ENCODE peak calls at places on chromosomes 1 and 21, in nine cellular contexts. One of them, this sample, is unnamed.

GRCh38 chr1:163060343-163061007 is 8.7 kb upstream of the RGS4 start:
- DNase-seq in retinal pigment epithelial cell: no peak
- DNase-seq in NCI-H1105: no peak
- DNase-seq in activated CD4-positive, alpha-beta T cell treated with anti-CD3 and anti-CD28 coated beads, Interleukin-2, amount 10 ng/mL, durations not matched to agents 7 days and 5 days: no peak
- DNase-seq in tibial nerve: no peak
- DNase-seq in CD4-positive, CD25-positive, alpha-beta regulatory T cell: no peak
- DNase-seq in substantia nigra: no peak
- DNase-seq in iPS DF 19.7: no peak
- DNase-seq in activated naive CD8-positive, alpha-beta T cell treated with anti-CD3 and anti-CD28 coated beads for 36 hours: no peak
- DNase-seq in this sample: no peak

GRCh38 chr1:87867631-87868030 is 539.0 kb downstream of the LMO4 start:
- DNase-seq in retinal pigment epithelial cell: no peak
- DNase-seq in NCI-H1105: no peak
- DNase-seq in activated CD4-positive, alpha-beta T cell treated with anti-CD3 and anti-CD28 coated beads, Interleukin-2, amount 10 ng/mL, durations not matched to agents 7 days and 5 days: no peak
- DNase-seq in tibial nerve: no peak
- DNase-seq in CD4-positive, CD25-positive, alpha-beta regulatory T cell: no peak
- DNase-seq in substantia nigra: no peak
- DNase-seq in iPS DF 19.7: no peak
- DNase-seq in activated naive CD8-positive, alpha-beta T cell treated with anti-CD3 and anti-CD28 coated beads for 36 hours: no peak
- DNase-seq in this sample: no peak

GRCh38 chr1:207458409-207458808 is 4.3 kb downstream of the CR2 start:
- DNase-seq in retinal pigment epithelial cell: no peak
- DNase-seq in NCI-H1105: no peak
- DNase-seq in activated CD4-positive, alpha-beta T cell treated with anti-CD3 and anti-CD28 coated beads, Interleukin-2, amount 10 ng/mL, durations not matched to agents 7 days and 5 days: no peak
- DNase-seq in tibial nerve: no peak
- DNase-seq in CD4-positive, CD25-positive, alpha-beta regulatory T cell: no peak
- DNase-seq in substantia nigra: no peak
- DNase-seq in iPS DF 19.7: no peak
- DNase-seq in activated naive CD8-positive, alpha-beta T cell treated with anti-CD3 and anti-CD28 coated beads for 36 hours: no peak
- DNase-seq in this sample: no peak

GRCh38 chr1:204627436-204627835 is 58.1 kb downstream of the LRRN2 start:
- DNase-seq in retinal pigment epithelial cell: no peak
- DNase-seq in NCI-H1105: no peak
- DNase-seq in activated CD4-positive, alpha-beta T cell treated with anti-CD3 and anti-CD28 coated beads, Interleukin-2, amount 10 ng/mL, durations not matched to agents 7 days and 5 days: no peak
- DNase-seq in tibial nerve: no peak
- DNase-seq in CD4-positive, CD25-positive, alpha-beta regulatory T cell: no peak
- DNase-seq in substantia nigra: no peak
- DNase-seq in iPS DF 19.7: no peak
- DNase-seq in activated naive CD8-positive, alpha-beta T cell treated with anti-CD3 and anti-CD28 coated beads for 36 hours: no peak
- DNase-seq in this sample: no peak

GRCh38 chr21:36235058-36235582 is 78.5 kb downstream of the DOP1B start:
- DNase-seq in retinal pigment epithelial cell: peak
- DNase-seq in NCI-H1105: no peak
- DNase-seq in activated CD4-positive, alpha-beta T cell treated with anti-CD3 and anti-CD28 coated beads, Interleukin-2, amount 10 ng/mL, durations not matched to agents 7 days and 5 days: no peak
- DNase-seq in tibial nerve: no peak
- DNase-seq in CD4-positive, CD25-positive, alpha-beta regulatory T cell: no peak
- DNase-seq in substantia nigra: no peak
- DNase-seq in iPS DF 19.7: no peak
- DNase-seq in activated naive CD8-positive, alpha-beta T cell treated with anti-CD3 and anti-CD28 coated beads for 36 hours: no peak
- DNase-seq in this sample: no peak

GRCh38 chr1:8075511-8076051 is 49.5 kb upstream of the ERRFI1 start:
- DNase-seq in retinal pigment epithelial cell: no peak
- DNase-seq in NCI-H1105: no peak
- DNase-seq in activated CD4-positive, alpha-beta T cell treated with anti-CD3 and anti-CD28 coated beads, Interleukin-2, amount 10 ng/mL, durations not matched to agents 7 days and 5 days: no peak
- DNase-seq in tibial nerve: no peak
- DNase-seq in CD4-positive, CD25-positive, alpha-beta regulatory T cell: no peak
- DNase-seq in substantia nigra: no peak
- DNase-seq in iPS DF 19.7: no peak
- DNase-seq in activated naive CD8-positive, alpha-beta T cell treated with anti-CD3 and anti-CD28 coated beads for 36 hours: no peak
- DNase-seq in this sample: no peak

GRCh38 chr21:44439211-44439600 is 16.1 kb upstream of the LRRC3 start:
- DNase-seq in retinal pigment epithelial cell: no peak
- DNase-seq in NCI-H1105: no peak
- DNase-seq in activated CD4-positive, alpha-beta T cell treated with anti-CD3 and anti-CD28 coated beads, Interleukin-2, amount 10 ng/mL, durations not matched to agents 7 days and 5 days: no peak
- DNase-seq in tibial nerve: no peak
- DNase-seq in CD4-positive, CD25-positive, alpha-beta regulatory T cell: no peak
- DNase-seq in substantia nigra: no peak
- DNase-seq in iPS DF 19.7: no peak
- DNase-seq in activated naive CD8-positive, alpha-beta T cell treated with anti-CD3 and anti-CD28 coated beads for 36 hours: no peak
- DNase-seq in this sample: no peak

GRCh38 chr1:200150721-200151120 is 123.2 kb downstream of the NR5A2 start:
- DNase-seq in retinal pigment epithelial cell: peak
- DNase-seq in NCI-H1105: no peak
- DNase-seq in activated CD4-positive, alpha-beta T cell treated with anti-CD3 and anti-CD28 coated beads, Interleukin-2, amount 10 ng/mL, durations not matched to agents 7 days and 5 days: no peak
- DNase-seq in tibial nerve: no peak
- DNase-seq in CD4-positive, CD25-positive, alpha-beta regulatory T cell: no peak
- DNase-seq in substantia nigra: no peak
- DNase-seq in iPS DF 19.7: no peak
- DNase-seq in activated naive CD8-positive, alpha-beta T cell treated with anti-CD3 and anti-CD28 coated beads for 36 hours: peak
- DNase-seq in this sample: peak

GRCh38 chr1:170808229-170808870 is 127.0 kb upstream of the MROH9 start:
- DNase-seq in retinal pigment epithelial cell: no peak
- DNase-seq in NCI-H1105: no peak
- DNase-seq in activated CD4-positive, alpha-beta T cell treated with anti-CD3 and anti-CD28 coated beads, Interleukin-2, amount 10 ng/mL, durations not matched to agents 7 days and 5 days: no peak
- DNase-seq in tibial nerve: no peak
- DNase-seq in CD4-positive, CD25-positive, alpha-beta regulatory T cell: no peak
- DNase-seq in substantia nigra: no peak
- DNase-seq in iPS DF 19.7: no peak
- DNase-seq in activated naive CD8-positive, alpha-beta T cell treated with anti-CD3 and anti-CD28 coated beads for 36 hours: no peak
- DNase-seq in this sample: no peak

GRCh38 chr21:27173052-27173451 is 206.2 kb upstream of the ADAMTS5 start:
- DNase-seq in retinal pigment epithelial cell: no peak
- DNase-seq in NCI-H1105: no peak
- DNase-seq in activated CD4-positive, alpha-beta T cell treated with anti-CD3 and anti-CD28 coated beads, Interleukin-2, amount 10 ng/mL, durations not matched to agents 7 days and 5 days: no peak
- DNase-seq in tibial nerve: no peak
- DNase-seq in CD4-positive, CD25-positive, alpha-beta regulatory T cell: no peak
- DNase-seq in substantia nigra: no peak
- DNase-seq in iPS DF 19.7: no peak
- DNase-seq in activated naive CD8-positive, alpha-beta T cell treated with anti-CD3 and anti-CD28 coated beads for 36 hours: no peak
- DNase-seq in this sample: no peak

GRCh38 chr1:55531644-55532043 is 316.5 kb upstream of the USP24 start:
- DNase-seq in retinal pigment epithelial cell: no peak
- DNase-seq in NCI-H1105: no peak
- DNase-seq in activated CD4-positive, alpha-beta T cell treated with anti-CD3 and anti-CD28 coated beads, Interleukin-2, amount 10 ng/mL, durations not matched to agents 7 days and 5 days: no peak
- DNase-seq in tibial nerve: no peak
- DNase-seq in CD4-positive, CD25-positive, alpha-beta regulatory T cell: no peak
- DNase-seq in substantia nigra: no peak
- DNase-seq in iPS DF 19.7: no peak
- DNase-seq in activated naive CD8-positive, alpha-beta T cell treated with anti-CD3 and anti-CD28 coated beads for 36 hours: no peak
- DNase-seq in this sample: no peak

GRCh38 chr1:54976747-54977146 is 3.7 kb upstream of the TMEM61 start:
- DNase-seq in retinal pigment epithelial cell: no peak
- DNase-seq in NCI-H1105: peak
- DNase-seq in activated CD4-positive, alpha-beta T cell treated with anti-CD3 and anti-CD28 coated beads, Interleukin-2, amount 10 ng/mL, durations not matched to agents 7 days and 5 days: no peak
- DNase-seq in tibial nerve: no peak
- DNase-seq in CD4-positive, CD25-positive, alpha-beta regulatory T cell: no peak
- DNase-seq in substantia nigra: no peak
- DNase-seq in iPS DF 19.7: no peak
- DNase-seq in activated naive CD8-positive, alpha-beta T cell treated with anti-CD3 and anti-CD28 coated beads for 36 hours: no peak
- DNase-seq in this sample: no peak

GRCh38 chr1:209160230-209160629 is 423.3 kb upstream of the CAMK1G start:
- DNase-seq in retinal pigment epithelial cell: no peak
- DNase-seq in NCI-H1105: no peak
- DNase-seq in activated CD4-positive, alpha-beta T cell treated with anti-CD3 and anti-CD28 coated beads, Interleukin-2, amount 10 ng/mL, durations not matched to agents 7 days and 5 days: no peak
- DNase-seq in tibial nerve: no peak
- DNase-seq in CD4-positive, CD25-positive, alpha-beta regulatory T cell: no peak
- DNase-seq in substantia nigra: no peak
- DNase-seq in iPS DF 19.7: no peak
- DNase-seq in activated naive CD8-positive, alpha-beta T cell treated with anti-CD3 and anti-CD28 coated beads for 36 hours: no peak
- DNase-seq in this sample: no peak

GRCh38 chr1:60345621-60346020 is 272.1 kb upstream of the C1orf87 start:
- DNase-seq in retinal pigment epithelial cell: no peak
- DNase-seq in NCI-H1105: no peak
- DNase-seq in activated CD4-positive, alpha-beta T cell treated with anti-CD3 and anti-CD28 coated beads, Interleukin-2, amount 10 ng/mL, durations not matched to agents 7 days and 5 days: no peak
- DNase-seq in tibial nerve: no peak
- DNase-seq in CD4-positive, CD25-positive, alpha-beta regulatory T cell: no peak
- DNase-seq in substantia nigra: no peak
- DNase-seq in iPS DF 19.7: no peak
- DNase-seq in activated naive CD8-positive, alpha-beta T cell treated with anti-CD3 and anti-CD28 coated beads for 36 hours: no peak
- DNase-seq in this sample: no peak

GRCh38 chr1:200139661-200140250 is 112.2 kb downstream of the NR5A2 start:
- DNase-seq in retinal pigment epithelial cell: no peak
- DNase-seq in NCI-H1105: peak
- DNase-seq in activated CD4-positive, alpha-beta T cell treated with anti-CD3 and anti-CD28 coated beads, Interleukin-2, amount 10 ng/mL, durations not matched to agents 7 days and 5 days: peak
- DNase-seq in tibial nerve: no peak
- DNase-seq in CD4-positive, CD25-positive, alpha-beta regulatory T cell: peak
- DNase-seq in substantia nigra: no peak
- DNase-seq in iPS DF 19.7: no peak
- DNase-seq in activated naive CD8-positive, alpha-beta T cell treated with anti-CD3 and anti-CD28 coated beads for 36 hours: no peak
- DNase-seq in this sample: no peak

GRCh38 chr1:33347650-33347992 is 26.7 kb upstream of the A3GALT2 start:
- DNase-seq in retinal pigment epithelial cell: no peak
- DNase-seq in NCI-H1105: no peak
- DNase-seq in activated CD4-positive, alpha-beta T cell treated with anti-CD3 and anti-CD28 coated beads, Interleukin-2, amount 10 ng/mL, durations not matched to agents 7 days and 5 days: no peak
- DNase-seq in tibial nerve: no peak
- DNase-seq in CD4-positive, CD25-positive, alpha-beta regulatory T cell: no peak
- DNase-seq in substantia nigra: no peak
- DNase-seq in iPS DF 19.7: no peak
- DNase-seq in activated naive CD8-positive, alpha-beta T cell treated with anti-CD3 and anti-CD28 coated beads for 36 hours: no peak
- DNase-seq in this sample: peak